ENCODE peak calls at places on chromosomes 2 and 18, in four cellular contexts. Z is NCI-H748 treated with DMSO at 0.1 percent for 48 hours; H is stimulated activated CD8-positive, alpha-beta memory T cell treated with anti-CD3 and anti-CD28 coated beads, Interleukin-12 subunit alpha, Interleukin-12 subunit beta, amount 100 ng/mL, for 1 hour; D is WERI-Rb-1. C is an unnamed sample.

GRCh38 chr2:119429225-119430000 is 2.2 kb upstream of the TMEM37 start:
- DNase-seq in D (no peak), H (no peak), Z (no peak), C (no peak)

GRCh38 chr2:10357193-10357592 is 54.5 kb downstream of the HPCAL1 start:
- DNase-seq in D (no peak), Z (no peak), H (no peak), C (no peak)

GRCh38 chr2:134207589-134208209 is 46.2 kb upstream of the MGAT5 start:
- DNase-seq in Z (peak), D (peak), H (peak), C (peak)

GRCh38 chr2:207167129-207167923 is 1.6 kb upstream of the KLF7 start:
- DNase-seq in D (no peak), Z (no peak), H (no peak), C (no peak)

GRCh38 chr2:97731274-97732050 is 18.1 kb downstream of the ZAP70 start:
- DNase-seq in H (no peak), Z (no peak), D (no peak), C (no peak)

GRCh38 chr2:201111096-201111495 is 4.9 kb upstream of the CFLAR start:
- DNase-seq in H (no peak), D (no peak), Z (no peak), C (no peak)

GRCh38 chr2:68230246-68231060 is 21.9 kb downstream of the PPP3R1 start:
- DNase-seq in H (no peak), Z (no peak), D (no peak), C (no peak)

GRCh38 chr2:226799211-226799975 is at the start of gene IRS1:
- DNase-seq in H (peak), D (peak), Z (peak), C (peak)

GRCh38 chr2:237563816-237564215 is 2.6 kb upstream of the PRLH start:
- DNase-seq in H (no peak), Z (no peak), D (no peak), C (no peak)

GRCh38 chr18:76384861-76385680 is 110.0 kb downstream of the ZNF516 start:
- DNase-seq in H (no peak), Z (no peak), D (no peak), C (no peak)

GRCh38 chr2:216023055-216023648 is 9.8 kb upstream of the MREG start:
- DNase-seq in D (peak), Z (peak), H (peak), C (peak)

GRCh38 chr2:37412201-37412600 is 67.8 kb downstream of the QPCT start:
- DNase-seq in D (peak), H (no peak), Z (no peak), C (no peak)

GRCh38 chr18:11387880-11388279 is 221.5 kb upstream of the SLC35G4 start:
- DNase-seq in H (no peak), D (peak), Z (no peak), C (peak)

GRCh38 chr2:238286551-238286950 is 1.9 kb downstream of the PER2 start:
- DNase-seq in D (no peak), Z (no peak), H (no peak), C (no peak)

GRCh38 chr2:210617732-210618330 is 61.4 kb downstream of the CPS1 start:
- DNase-seq in Z (peak), H (no peak), D (peak), C (peak)

C was measured in D341Med.